ENCODE peak calls at places on chromosomes 16 and 17, in five cellular contexts. K is naive thymus-derived CD4-positive, alpha-beta T cell; Y is cardiac muscle cell; G is uterus; X is heart right ventricle. D is an unnamed sample. For H3K27me3 and H3K36me3, the result is how much of the 10 kb centered on the place peaks cover.

GRCh38 chr17:48576479-48577309 is 1.5 kb downstream of the HOXB4 start:
- DNase-seq in K (no peak), Y (peak), G (peak), X (no peak), D (no peak)

GRCh38 chr17:75260679-75261335 is 599 bp downstream of the GGA3 start:
- DNase-seq in K (no peak), Y (peak), G (no peak), X (no peak), D (no peak)

GRCh38 chr16:88662222-88662842 is 559 bp downstream of the MVD start:
- DNase-seq in K (peak), Y (no peak), G (no peak), X (no peak), D (no peak)

GRCh38 chr16:67252806-67253497 is 4.2 kb downstream of the SLC9A5 start:
- DNase-seq in K (no peak), Y (no peak), G (no peak), X (no peak), D (no peak)

GRCh38 chr17:47818002-47818695 is 3.4 kb downstream of the OSBPL7 start:
- DNase-seq in K (no peak), Y (no peak), G (no peak), X (no peak), D (no peak)

GRCh38 chr16:61879-62281 is 8.3 kb downstream of the SNRNP25 start:
- DNase-seq in K (no peak), Y (no peak), G (no peak), X (no peak), D (no peak)

GRCh38 chr16:50613281-50613991 is 65.2 kb downstream of the NKD1 start:
- DNase-seq in K (no peak), Y (peak), G (peak), X (no peak), D (no peak)

GRCh38 chr17:9212376-9213310 is 191.3 kb downstream of the NTN1 start:
- DNase-seq in K (no peak), Y (no peak), G (no peak), X (no peak), D (no peak)

GRCh38 chr16:75326333-75326732 is 74.9 kb upstream of the BCAR1 start:
- DNase-seq in K (no peak), Y (no peak), G (no peak), X (no peak), D (no peak)

GRCh38 chr17:54736573-54736972 is 164.1 kb upstream of the TOM1L1 start:
- DNase-seq in K (no peak), Y (no peak), G (no peak), X (no peak), D (no peak)

GRCh38 chr17:5033352-5034015 is 1.7 kb downstream of the SLC52A1 start:
- DNase-seq in K (no peak), Y (no peak), G (no peak), X (no peak), D (no peak)

GRCh38 chr17:50027639-50028206 is 28.2 kb upstream of the ITGA3 start:
- DNase-seq in K (no peak), Y (peak), G (peak), X (peak), D (no peak)

GRCh38 chr17:78143214-78144145 is 2.7 kb upstream of the C17orf99 start:
- DNase-seq in K (no peak), Y (no peak), G (no peak), X (no peak), D (no peak)

GRCh38 chr17:67636841-67637240 is 80.9 kb upstream of the NOL11 start:
- DNase-seq in K (no peak), Y (no peak), G (no peak), X (no peak), D (no peak)

GRCh38 chr17:59764292-59764741 is 56.9 kb downstream of the VMP1 start:
- DNase-seq in K (no peak), Y (no peak), G (no peak), X (no peak), D (no peak)

GRCh38 chr17:36931096-36931696 is 6.1 kb upstream of the LHX1 start:
- DNase-seq in K (no peak), Y (no peak), G (no peak), X (no peak), D (no peak)

GRCh38 chr17:36931697-36932382 is 5.4 kb upstream of the LHX1 start:
- DNase-seq in K (no peak), Y (peak), G (no peak), X (no peak), D (no peak)

GRCh38 chr17:36934144-36934758 is 3.0 kb upstream of the LHX1 start:
- DNase-seq in K (no peak), Y (no peak), G (no peak), X (no peak), D (no peak)

GRCh38 chr17:36933174-36934143 is 3.8 kb upstream of the LHX1 start:
- DNase-seq in K (no peak), Y (no peak), G (no peak), X (no peak), D (no peak)

GRCh38 chr17:36932383-36933173 is 4.7 kb upstream of the LHX1 start:
- DNase-seq in K (no peak), Y (no peak), G (no peak), X (no peak), D (no peak)
- H3K27me3 ChIP-seq in K (half or more), Y (half or more), G (half or more), X (half or more), D (half or more)

DNA sequence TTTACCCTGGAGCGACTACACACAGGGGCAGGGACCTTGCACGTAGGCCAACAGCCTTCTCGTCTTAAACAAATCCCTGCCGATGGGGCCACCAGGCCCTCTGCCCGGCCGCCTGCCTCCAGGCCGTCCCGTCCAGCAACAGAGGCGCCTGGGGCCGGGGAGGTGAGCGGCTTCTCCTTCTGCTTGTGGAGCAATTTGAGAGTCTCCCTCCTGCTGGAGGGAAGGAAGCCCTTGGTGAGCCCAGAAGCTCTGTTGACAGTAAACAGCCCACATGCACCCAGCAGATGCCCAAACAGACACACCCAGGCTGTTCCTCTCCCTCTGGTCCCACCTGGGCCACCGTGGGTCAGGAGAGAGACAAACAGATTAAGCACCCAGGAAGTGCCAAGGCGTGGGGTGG is 8.1 kb downstream of the SLC43A2 start:
- DNase-seq in K (no peak), Y (no peak), G (no peak), X (no peak), D (no peak)
- H3K36me3 ChIP-seq in K (under half), Y (under half), G (under half), X (under half), D (under half)

GRCh38 chr17:2905697-2906595 is 109.7 kb downstream of the RAP1GAP2 start:
- DNase-seq in K (no peak), Y (no peak), G (no peak), X (peak), D (no peak)
- H3K27me3 ChIP-seq in K (under half), Y (under half), G (under half), X (under half), D (under half)

GRCh38 chr16:10669791-10670190 is 24.9 kb downstream of the TEKT5 start:
- DNase-seq in K (no peak), Y (no peak), G (no peak), X (no peak), D (no peak)
- H3K36me3 ChIP-seq in K (under half), Y (under half), G (under half), X (under half), D (under half)

DNA sequence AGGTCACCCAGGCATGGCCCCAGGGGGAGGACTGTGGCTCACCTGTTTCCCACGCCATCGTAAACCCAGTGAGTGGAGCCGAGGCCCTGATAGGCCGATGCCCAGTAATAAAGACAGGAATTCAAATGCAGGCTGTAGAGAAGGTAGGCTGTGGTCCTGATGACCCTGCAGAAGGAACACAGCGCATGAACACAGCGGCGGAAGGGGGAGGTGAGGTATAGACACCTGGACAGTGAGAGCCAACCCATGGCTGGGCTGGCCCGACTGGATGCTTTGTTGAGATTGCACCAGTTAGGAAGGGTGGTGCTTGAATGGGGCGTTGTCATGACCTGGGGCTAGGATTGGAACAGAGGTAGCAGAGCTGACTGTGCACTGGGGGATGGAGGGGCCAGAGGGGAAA is 59.2 kb downstream of the CNGB1 start:
- DNase-seq in K (no peak), Y (no peak), G (no peak), X (no peak), D (no peak)
- H3K27me3 ChIP-seq in K (under half), Y (under half), G (under half), X (under half), D (under half)